ENCODE peak calls at places on chromosome 19, in nine cellular contexts. One of them, this sample, is unnamed.
A peak's percentile ranks its signal among the peaks of the same experiment; 100 is the strongest.

GRCh38 chr19:16627194-16627927 is 643 bp downstream of the MED26 start:
- DNase-seq in esophagus squamous epithelium: no peak
- DNase-seq in WTC11: no peak
- DNase-seq in stimulated activated CD4-positive, alpha-beta T cell treated with anti-CD3 and anti-CD28 coated beads, Interleukin-1b, Interleukin-23, amount 100 ng/mL, for 24 hours: no peak
- DNase-seq in frontal cortex: no peak
- DNase-seq in T-cell: peak; percentile 8
- DNase-seq in CD4-positive, alpha-beta T cell: no peak
- DNase-seq in ELF-1: peak; percentile 20
- DNase-seq in HFF-Myc: no peak
- DNase-seq in this sample: no peak

GRCh38 chr19:32743447-32743846 is 23.9 kb downstream of the TDRD12 start:
- DNase-seq in esophagus squamous epithelium: no peak
- DNase-seq in frontal cortex: no peak
- DNase-seq in stimulated activated CD4-positive, alpha-beta T cell treated with anti-CD3 and anti-CD28 coated beads, Interleukin-1b, Interleukin-23, amount 100 ng/mL, for 24 hours: no peak
- DNase-seq in CD4-positive, alpha-beta T cell: no peak
- DNase-seq in WTC11: no peak
- DNase-seq in ELF-1: no peak
- DNase-seq in T-cell: no peak
- DNase-seq in HFF-Myc: no peak
- DNase-seq in this sample: no peak

GRCh38 chr19:19659646-19660245 is 3.7 kb downstream of the ATP13A1 start:
- DNase-seq in stimulated activated CD4-positive, alpha-beta T cell treated with anti-CD3 and anti-CD28 coated beads, Interleukin-1b, Interleukin-23, amount 100 ng/mL, for 24 hours: no peak
- DNase-seq in HFF-Myc: no peak
- DNase-seq in esophagus squamous epithelium: no peak
- DNase-seq in WTC11: no peak
- DNase-seq in ELF-1: no peak
- DNase-seq in T-cell: no peak
- DNase-seq in frontal cortex: no peak
- DNase-seq in CD4-positive, alpha-beta T cell: no peak
- DNase-seq in this sample: no peak

GRCh38 chr19:3890590-3890989 is 10.1 kb downstream of the ATCAY start:
- DNase-seq in ELF-1: no peak
- DNase-seq in stimulated activated CD4-positive, alpha-beta T cell treated with anti-CD3 and anti-CD28 coated beads, Interleukin-1b, Interleukin-23, amount 100 ng/mL, for 24 hours: no peak
- DNase-seq in HFF-Myc: no peak
- DNase-seq in frontal cortex: no peak
- DNase-seq in WTC11: no peak
- DNase-seq in T-cell: no peak
- DNase-seq in CD4-positive, alpha-beta T cell: no peak
- DNase-seq in esophagus squamous epithelium: no peak
- DNase-seq in this sample: no peak

GRCh38 chr19:18939922-18940775 is 868 bp downstream of the HOMER3 start:
- DNase-seq in ELF-1: no peak
- DNase-seq in HFF-Myc: no peak
- DNase-seq in T-cell: no peak
- DNase-seq in esophagus squamous epithelium: no peak
- DNase-seq in CD4-positive, alpha-beta T cell: no peak
- DNase-seq in frontal cortex: peak; percentile 69
- DNase-seq in WTC11: peak; percentile 80
- DNase-seq in stimulated activated CD4-positive, alpha-beta T cell treated with anti-CD3 and anti-CD28 coated beads, Interleukin-1b, Interleukin-23, amount 100 ng/mL, for 24 hours: no peak
- DNase-seq in this sample: no peak

GRCh38 chr19:41397086-41398041 is at the start of the genes BCKDHA and EXOSC5:
- DNase-seq in frontal cortex: peak; percentile 98
- DNase-seq in stimulated activated CD4-positive, alpha-beta T cell treated with anti-CD3 and anti-CD28 coated beads, Interleukin-1b, Interleukin-23, amount 100 ng/mL, for 24 hours: peak; percentile 95
- DNase-seq in CD4-positive, alpha-beta T cell: peak; percentile 98
- DNase-seq in esophagus squamous epithelium: peak; percentile 94
- DNase-seq in HFF-Myc: peak; percentile 100
- DNase-seq in ELF-1: peak; percentile 99
- DNase-seq in WTC11: peak; percentile 99
- DNase-seq in T-cell: peak; percentile 99
- DNase-seq in this sample: peak; percentile 100

GRCh38 chr19:1576242-1577089 is 8.3 kb upstream of the MEX3D start:
- DNase-seq in stimulated activated CD4-positive, alpha-beta T cell treated with anti-CD3 and anti-CD28 coated beads, Interleukin-1b, Interleukin-23, amount 100 ng/mL, for 24 hours: no peak
- DNase-seq in ELF-1: no peak
- DNase-seq in CD4-positive, alpha-beta T cell: no peak
- DNase-seq in frontal cortex: no peak
- DNase-seq in esophagus squamous epithelium: no peak
- DNase-seq in HFF-Myc: no peak
- DNase-seq in WTC11: no peak
- DNase-seq in T-cell: no peak
- DNase-seq in this sample: no peak

GRCh38 chr19:58374200-58374599 is 6.6 kb downstream of the ZNF837 start:
- DNase-seq in T-cell: no peak
- DNase-seq in ELF-1: no peak
- DNase-seq in HFF-Myc: no peak
- DNase-seq in CD4-positive, alpha-beta T cell: no peak
- DNase-seq in stimulated activated CD4-positive, alpha-beta T cell treated with anti-CD3 and anti-CD28 coated beads, Interleukin-1b, Interleukin-23, amount 100 ng/mL, for 24 hours: no peak
- DNase-seq in frontal cortex: no peak
- DNase-seq in WTC11: no peak
- DNase-seq in esophagus squamous epithelium: no peak
- DNase-seq in this sample: no peak

GRCh38 chr19:45863840-45864628 is at the start of gene FOXA3:
- DNase-seq in frontal cortex: peak; percentile 71
- DNase-seq in stimulated activated CD4-positive, alpha-beta T cell treated with anti-CD3 and anti-CD28 coated beads, Interleukin-1b, Interleukin-23, amount 100 ng/mL, for 24 hours: no peak
- DNase-seq in esophagus squamous epithelium: no peak
- DNase-seq in CD4-positive, alpha-beta T cell: no peak
- DNase-seq in ELF-1: peak; percentile 56
- DNase-seq in T-cell: peak; percentile 39
- DNase-seq in HFF-Myc: no peak
- DNase-seq in WTC11: peak; percentile 77
- DNase-seq in this sample: no peak

GRCh38 chr19:40241809-40242384 is 15.4 kb upstream of the CCNP start:
- DNase-seq in frontal cortex: peak; percentile 79
- DNase-seq in esophagus squamous epithelium: no peak
- DNase-seq in stimulated activated CD4-positive, alpha-beta T cell treated with anti-CD3 and anti-CD28 coated beads, Interleukin-1b, Interleukin-23, amount 100 ng/mL, for 24 hours: no peak
- DNase-seq in HFF-Myc: no peak
- DNase-seq in CD4-positive, alpha-beta T cell: no peak
- DNase-seq in ELF-1: no peak
- DNase-seq in WTC11: no peak
- DNase-seq in T-cell: no peak
- DNase-seq in this sample: no peak

GRCh38 chr19:8512115-8512967 is 1.6 kb downstream of the ZNF414 start:
- DNase-seq in frontal cortex: no peak
- DNase-seq in CD4-positive, alpha-beta T cell: no peak
- DNase-seq in HFF-Myc: no peak
- DNase-seq in esophagus squamous epithelium: no peak
- DNase-seq in T-cell: no peak
- DNase-seq in stimulated activated CD4-positive, alpha-beta T cell treated with anti-CD3 and anti-CD28 coated beads, Interleukin-1b, Interleukin-23, amount 100 ng/mL, for 24 hours: no peak
- DNase-seq in ELF-1: peak; percentile 90
- DNase-seq in WTC11: peak; percentile 68
- DNase-seq in this sample: no peak

GRCh38 chr19:34481861-34482379 is 362 bp downstream of the WTIP start:
- DNase-seq in esophagus squamous epithelium: no peak
- DNase-seq in CD4-positive, alpha-beta T cell: no peak
- DNase-seq in stimulated activated CD4-positive, alpha-beta T cell treated with anti-CD3 and anti-CD28 coated beads, Interleukin-1b, Interleukin-23, amount 100 ng/mL, for 24 hours: no peak
- DNase-seq in frontal cortex: peak; percentile 62
- DNase-seq in HFF-Myc: no peak
- DNase-seq in ELF-1: no peak
- DNase-seq in T-cell: no peak
- DNase-seq in WTC11: peak; percentile 39
- DNase-seq in this sample: peak; percentile 58

GRCh38 chr19:18487576-18488402 is 34.1 kb downstream of the ELL start:
- DNase-seq in esophagus squamous epithelium: no peak
- DNase-seq in T-cell: no peak
- DNase-seq in ELF-1: no peak
- DNase-seq in WTC11: no peak
- DNase-seq in frontal cortex: no peak
- DNase-seq in HFF-Myc: no peak
- DNase-seq in CD4-positive, alpha-beta T cell: no peak
- DNase-seq in stimulated activated CD4-positive, alpha-beta T cell treated with anti-CD3 and anti-CD28 coated beads, Interleukin-1b, Interleukin-23, amount 100 ng/mL, for 24 hours: no peak
- DNase-seq in this sample: no peak

GRCh38 chr19:7211191-7211988 is 82.8 kb downstream of the INSR start:
- DNase-seq in frontal cortex: no peak
- DNase-seq in WTC11: no peak
- DNase-seq in stimulated activated CD4-positive, alpha-beta T cell treated with anti-CD3 and anti-CD28 coated beads, Interleukin-1b, Interleukin-23, amount 100 ng/mL, for 24 hours: no peak
- DNase-seq in CD4-positive, alpha-beta T cell: no peak
- DNase-seq in HFF-Myc: no peak
- DNase-seq in ELF-1: peak; percentile 44
- DNase-seq in T-cell: no peak
- DNase-seq in esophagus squamous epithelium: no peak
- DNase-seq in this sample: peak; percentile 86

GRCh38 chr19:13843104-13843921 is 33.6 kb upstream of the NANOS3 start:
- DNase-seq in T-cell: no peak
- DNase-seq in WTC11: peak; percentile 47
- DNase-seq in esophagus squamous epithelium: no peak
- DNase-seq in CD4-positive, alpha-beta T cell: no peak
- DNase-seq in stimulated activated CD4-positive, alpha-beta T cell treated with anti-CD3 and anti-CD28 coated beads, Interleukin-1b, Interleukin-23, amount 100 ng/mL, for 24 hours: no peak
- DNase-seq in frontal cortex: no peak
- DNase-seq in ELF-1: peak; percentile 67
- DNase-seq in HFF-Myc: no peak
- DNase-seq in this sample: peak; percentile 84

GRCh38 chr19:44677019-44677809 is 5.9 kb downstream of the CEACAM19 start:
- DNase-seq in HFF-Myc: no peak
- DNase-seq in ELF-1: peak; percentile 82
- DNase-seq in T-cell: no peak
- DNase-seq in frontal cortex: no peak
- DNase-seq in esophagus squamous epithelium: no peak
- DNase-seq in CD4-positive, alpha-beta T cell: no peak
- DNase-seq in stimulated activated CD4-positive, alpha-beta T cell treated with anti-CD3 and anti-CD28 coated beads, Interleukin-1b, Interleukin-23, amount 100 ng/mL, for 24 hours: no peak
- DNase-seq in WTC11: no peak
- DNase-seq in this sample: no peak

GRCh38 chr19:35408284-35409171 is 37.7 kb downstream of the GPR42 start:
- DNase-seq in CD4-positive, alpha-beta T cell: no peak
- DNase-seq in WTC11: no peak
- DNase-seq in stimulated activated CD4-positive, alpha-beta T cell treated with anti-CD3 and anti-CD28 coated beads, Interleukin-1b, Interleukin-23, amount 100 ng/mL, for 24 hours: no peak
- DNase-seq in frontal cortex: no peak
- DNase-seq in ELF-1: no peak
- DNase-seq in esophagus squamous epithelium: no peak
- DNase-seq in HFF-Myc: no peak
- DNase-seq in T-cell: no peak
- DNase-seq in this sample: no peak

GRCh38 chr19:51901860-51902259 is 3.0 kb downstream of the ZNF649 start:
- DNase-seq in frontal cortex: no peak
- DNase-seq in stimulated activated CD4-positive, alpha-beta T cell treated with anti-CD3 and anti-CD28 coated beads, Interleukin-1b, Interleukin-23, amount 100 ng/mL, for 24 hours: no peak
- DNase-seq in ELF-1: no peak
- DNase-seq in HFF-Myc: no peak
- DNase-seq in CD4-positive, alpha-beta T cell: no peak
- DNase-seq in esophagus squamous epithelium: no peak
- DNase-seq in T-cell: no peak
- DNase-seq in WTC11: no peak
- DNase-seq in this sample: no peak

GRCh38 chr19:11480081-11480926 is 542 bp downstream of the ELAVL3 start:
- DNase-seq in frontal cortex: peak; percentile 33
- DNase-seq in T-cell: no peak
- DNase-seq in WTC11: peak; percentile 26
- DNase-seq in HFF-Myc: no peak
- DNase-seq in ELF-1: no peak
- DNase-seq in stimulated activated CD4-positive, alpha-beta T cell treated with anti-CD3 and anti-CD28 coated beads, Interleukin-1b, Interleukin-23, amount 100 ng/mL, for 24 hours: no peak
- DNase-seq in CD4-positive, alpha-beta T cell: no peak
- DNase-seq in esophagus squamous epithelium: no peak
- DNase-seq in this sample: no peak

GRCh38 chr19:35543280-35544109 is 1.9 kb upstream of the TMEM147 start:
- DNase-seq in HFF-Myc: no peak
- DNase-seq in esophagus squamous epithelium: no peak
- DNase-seq in T-cell: no peak
- DNase-seq in CD4-positive, alpha-beta T cell: no peak
- DNase-seq in WTC11: no peak
- DNase-seq in stimulated activated CD4-positive, alpha-beta T cell treated with anti-CD3 and anti-CD28 coated beads, Interleukin-1b, Interleukin-23, amount 100 ng/mL, for 24 hours: no peak
- DNase-seq in ELF-1: no peak
- DNase-seq in frontal cortex: no peak
- DNase-seq in this sample: no peak

GRCh38 chr19:15427991-15428471 is 9.2 kb upstream of the AKAP8L start:
- DNase-seq in T-cell: no peak
- DNase-seq in esophagus squamous epithelium: no peak
- DNase-seq in CD4-positive, alpha-beta T cell: no peak
- DNase-seq in frontal cortex: no peak
- DNase-seq in WTC11: no peak
- DNase-seq in HFF-Myc: no peak
- DNase-seq in ELF-1: no peak
- DNase-seq in stimulated activated CD4-positive, alpha-beta T cell treated with anti-CD3 and anti-CD28 coated beads, Interleukin-1b, Interleukin-23, amount 100 ng/mL, for 24 hours: no peak
- DNase-seq in this sample: no peak

GRCh38 chr19:39599116-39599515 is 3.2 kb upstream of the LGALS13 start:
- DNase-seq in stimulated activated CD4-positive, alpha-beta T cell treated with anti-CD3 and anti-CD28 coated beads, Interleukin-1b, Interleukin-23, amount 100 ng/mL, for 24 hours: no peak
- DNase-seq in WTC11: peak; percentile 67
- DNase-seq in esophagus squamous epithelium: no peak
- DNase-seq in ELF-1: peak; percentile 2
- DNase-seq in frontal cortex: no peak
- DNase-seq in T-cell: no peak
- DNase-seq in HFF-Myc: peak; percentile 9
- DNase-seq in CD4-positive, alpha-beta T cell: no peak
- DNase-seq in this sample: no peak

GRCh38 chr19:42568006-42568405 is 26.7 kb downstream of the CEACAM8 start:
- DNase-seq in stimulated activated CD4-positive, alpha-beta T cell treated with anti-CD3 and anti-CD28 coated beads, Interleukin-1b, Interleukin-23, amount 100 ng/mL, for 24 hours: no peak
- DNase-seq in CD4-positive, alpha-beta T cell: no peak
- DNase-seq in WTC11: no peak
- DNase-seq in ELF-1: no peak
- DNase-seq in esophagus squamous epithelium: no peak
- DNase-seq in T-cell: no peak
- DNase-seq in HFF-Myc: no peak
- DNase-seq in frontal cortex: no peak
- DNase-seq in this sample: no peak

GRCh38 chr19:4278010-4278409 is 1.1 kb upstream of the SHD start:
- DNase-seq in T-cell: no peak
- DNase-seq in CD4-positive, alpha-beta T cell: no peak
- DNase-seq in ELF-1: no peak
- DNase-seq in WTC11: no peak
- DNase-seq in esophagus squamous epithelium: no peak
- DNase-seq in stimulated activated CD4-positive, alpha-beta T cell treated with anti-CD3 and anti-CD28 coated beads, Interleukin-1b, Interleukin-23, amount 100 ng/mL, for 24 hours: no peak
- DNase-seq in frontal cortex: no peak
- DNase-seq in HFF-Myc: no peak
- DNase-seq in this sample: no peak

GRCh38 chr19:9498183-9498902 is at the start of gene ZNF560:
- DNase-seq in stimulated activated CD4-positive, alpha-beta T cell treated with anti-CD3 and anti-CD28 coated beads, Interleukin-1b, Interleukin-23, amount 100 ng/mL, for 24 hours: no peak
- DNase-seq in CD4-positive, alpha-beta T cell: no peak
- DNase-seq in ELF-1: peak; percentile 9
- DNase-seq in esophagus squamous epithelium: no peak
- DNase-seq in WTC11: peak; percentile 59
- DNase-seq in frontal cortex: no peak
- DNase-seq in T-cell: no peak
- DNase-seq in HFF-Myc: no peak
- DNase-seq in this sample: no peak

GRCh38 chr19:10690351-10690781 is 10.9 kb upstream of the QTRT1 start:
- DNase-seq in esophagus squamous epithelium: no peak
- DNase-seq in HFF-Myc: no peak
- DNase-seq in frontal cortex: no peak
- DNase-seq in CD4-positive, alpha-beta T cell: no peak
- DNase-seq in stimulated activated CD4-positive, alpha-beta T cell treated with anti-CD3 and anti-CD28 coated beads, Interleukin-1b, Interleukin-23, amount 100 ng/mL, for 24 hours: no peak
- DNase-seq in ELF-1: no peak
- DNase-seq in WTC11: no peak
- DNase-seq in T-cell: no peak
- DNase-seq in this sample: no peak

GRCh38 chr19:45159971-45160324 is 834 bp downstream of the NKPD1 start:
- DNase-seq in stimulated activated CD4-positive, alpha-beta T cell treated with anti-CD3 and anti-CD28 coated beads, Interleukin-1b, Interleukin-23, amount 100 ng/mL, for 24 hours: no peak
- DNase-seq in frontal cortex: no peak
- DNase-seq in HFF-Myc: no peak
- DNase-seq in esophagus squamous epithelium: no peak
- DNase-seq in CD4-positive, alpha-beta T cell: no peak
- DNase-seq in WTC11: no peak
- DNase-seq in ELF-1: no peak
- DNase-seq in T-cell: no peak
- DNase-seq in this sample: no peak

GRCh38 chr19:4061178-4061682 is 5.5 kb downstream of the ZBTB7A start:
- DNase-seq in frontal cortex: no peak
- DNase-seq in stimulated activated CD4-positive, alpha-beta T cell treated with anti-CD3 and anti-CD28 coated beads, Interleukin-1b, Interleukin-23, amount 100 ng/mL, for 24 hours: no peak
- DNase-seq in T-cell: peak; percentile 29
- DNase-seq in WTC11: no peak
- DNase-seq in ELF-1: no peak
- DNase-seq in esophagus squamous epithelium: no peak
- DNase-seq in CD4-positive, alpha-beta T cell: no peak
- DNase-seq in HFF-Myc: no peak
- DNase-seq in this sample: peak; percentile 91

GRCh38 chr19:34237283-34237682 is 17.1 kb upstream of the GARRE1 start:
- DNase-seq in frontal cortex: no peak
- DNase-seq in WTC11: no peak
- DNase-seq in HFF-Myc: no peak
- DNase-seq in stimulated activated CD4-positive, alpha-beta T cell treated with anti-CD3 and anti-CD28 coated beads, Interleukin-1b, Interleukin-23, amount 100 ng/mL, for 24 hours: no peak
- DNase-seq in T-cell: no peak
- DNase-seq in CD4-positive, alpha-beta T cell: no peak
- DNase-seq in esophagus squamous epithelium: no peak
- DNase-seq in ELF-1: no peak
- DNase-seq in this sample: no peak

GRCh38 chr19:48934837-48935236 is 1.3 kb downstream of the DHDH start:
- DNase-seq in HFF-Myc: no peak
- DNase-seq in T-cell: no peak
- DNase-seq in CD4-positive, alpha-beta T cell: no peak
- DNase-seq in ELF-1: peak; percentile 44
- DNase-seq in esophagus squamous epithelium: no peak
- DNase-seq in frontal cortex: no peak
- DNase-seq in WTC11: peak; percentile 62
- DNase-seq in stimulated activated CD4-positive, alpha-beta T cell treated with anti-CD3 and anti-CD28 coated beads, Interleukin-1b, Interleukin-23, amount 100 ng/mL, for 24 hours: no peak
- DNase-seq in this sample: no peak

GRCh38 chr19:49086296-49086695 is 1.0 kb downstream of the SNRNP70 start:
- DNase-seq in HFF-Myc: no peak
- DNase-seq in stimulated activated CD4-positive, alpha-beta T cell treated with anti-CD3 and anti-CD28 coated beads, Interleukin-1b, Interleukin-23, amount 100 ng/mL, for 24 hours: no peak
- DNase-seq in esophagus squamous epithelium: no peak
- DNase-seq in WTC11: no peak
- DNase-seq in T-cell: no peak
- DNase-seq in CD4-positive, alpha-beta T cell: no peak
- DNase-seq in frontal cortex: no peak
- DNase-seq in ELF-1: no peak
- DNase-seq in this sample: no peak

This sample was measured in cardiac septum.